ENCODE peak calls at places on chromosomes 1 and 21, in eight cellular contexts. B is heart left ventricle, C is K562, P is uterus, X is brain microvascular endothelial cell, L is neural progenitor cell, Z is HepG2, E is lower lobe of right lung. M is an unnamed sample.

GRCh38 chr1:79692519-79692918 is 686.0 kb upstream of the ADGRL4 start:
- DNase-seq in C (no peak), B (no peak), E (no peak), Z (no peak), X (no peak), L (no peak), P (no peak), M (no peak)

GRCh38 chr1:66220477-66220876 is 313.5 kb upstream of the SGIP1 start:
- DNase-seq in C (no peak), P (no peak), X (no peak), L (no peak), Z (no peak), E (no peak), B (no peak), M (no peak)

GRCh38 chr1:42774928-42775549 is 8.0 kb downstream of the C1orf50 start:
- DNase-seq in Z (no peak), E (no peak), C (no peak), X (no peak), L (no peak), B (no peak), P (no peak), M (no peak)

GRCh38 chr1:204151562-204152309 is at the start of gene ETNK2:
- DNase-seq in L (peak), E (peak), B (peak), P (peak), X (no peak), Z (no peak), C (peak), M (peak)

GRCh38 chr1:106798991-106799390 is 257.5 kb upstream of the PRMT6 start:
- DNase-seq in X (peak), P (no peak), E (no peak), C (no peak), Z (no peak), L (no peak), B (no peak), M (no peak)

GRCh38 chr21:16514316-16514715 is 784.5 kb downstream of the USP25 start:
- DNase-seq in Z (no peak), E (no peak), L (no peak), C (no peak), P (no peak), X (no peak), B (no peak), M (no peak)

GRCh38 chr1:75672528-75673393 is 51.7 kb upstream of the ACADM start:
- DNase-seq in B (no peak), E (no peak), X (peak), Z (peak), C (peak), P (no peak), L (peak), M (peak)

GRCh38 chr1:205261946-205262668 is 34.4 kb downstream of the TMCC2 start:
- DNase-seq in P (no peak), C (no peak), Z (no peak), B (no peak), L (no peak), X (peak), E (no peak), M (peak)

GRCh38 chr1:159707473-159707872 is 6.9 kb downstream of the CRP start:
- DNase-seq in E (no peak), P (no peak), Z (no peak), B (no peak), X (no peak), L (no peak), C (no peak), M (no peak)

GRCh38 chr1:180849031-180849775 is 63.5 kb upstream of the KIAA1614 start:
- DNase-seq in P (no peak), L (no peak), Z (no peak), E (no peak), C (no peak), X (no peak), B (no peak), M (no peak)

GRCh38 chr1:56194911-56195310 is 384.5 kb downstream of the PLPP3 start:
- DNase-seq in B (no peak), E (no peak), L (no peak), X (no peak), C (no peak), Z (no peak), P (no peak), M (peak)

GRCh38 chr1:11473635-11474034 is 5.3 kb upstream of the DISP3 start:
- DNase-seq in X (no peak), B (no peak), E (no peak), C (peak), P (no peak), Z (peak), L (peak), M (peak)

GRCh38 chr1:177170756-177171535 is at the start of gene BRINP2:
- DNase-seq in E (no peak), C (no peak), B (peak), X (no peak), L (peak), Z (no peak), P (peak), M (peak)

GRCh38 chr1:23475134-23475628 is 8.8 kb downstream of the ASAP3 start:
- DNase-seq in B (peak), X (peak), L (no peak), E (no peak), Z (no peak), C (no peak), P (no peak), M (no peak)

GRCh38 chr1:209510063-209510462 is 73.5 kb upstream of the CAMK1G start:
- DNase-seq in B (no peak), L (no peak), E (no peak), C (no peak), Z (no peak), P (no peak), X (no peak), M (no peak)

GRCh38 chr1:95467036-95467435 is 233.0 kb downstream of the RWDD3 start:
- DNase-seq in C (no peak), Z (no peak), X (no peak), E (no peak), B (no peak), L (no peak), P (no peak), M (no peak)

GRCh38 chr1:209486861-209487260 is 96.7 kb upstream of the CAMK1G start:
- DNase-seq in C (no peak), E (no peak), Z (no peak), L (no peak), B (no peak), P (no peak), X (peak), M (no peak)

GRCh38 chr1:166988976-166989515 is at the start of gene MAEL:
- DNase-seq in E (no peak), B (no peak), Z (no peak), X (no peak), P (no peak), C (no peak), L (no peak), M (no peak)

GRCh38 chr1:45730075-45730779 is 20.2 kb downstream of the IPP start:
- DNase-seq in E (peak), L (no peak), X (no peak), B (no peak), Z (no peak), C (no peak), P (no peak), M (peak)

GRCh38 chr1:6002714-6003501 is 10.7 kb upstream of the NPHP4 start:
- DNase-seq in B (peak), C (no peak), P (no peak), X (no peak), E (peak), Z (peak), L (no peak), M (no peak)

GRCh38 chr21:31612889-31613785 is 46.4 kb upstream of the SOD1 start:
- DNase-seq in E (peak), X (peak), C (no peak), B (no peak), P (no peak), Z (no peak), L (peak), M (peak)

GRCh38 chr1:238484121-238484520 is 593.4 kb upstream of the ZP4 start:
- DNase-seq in B (no peak), L (no peak), C (no peak), P (no peak), X (no peak), E (no peak), Z (no peak), M (no peak)

GRCh38 chr1:17922833-17923232 is 167.7 kb downstream of the ACTL8 start:
- DNase-seq in L (peak), P (no peak), B (peak), Z (peak), X (peak), E (no peak), C (peak), M (peak)

GRCh38 chr1:226882631-226883409 is 12.4 kb downstream of the PSEN2 start:
- DNase-seq in E (no peak), C (no peak), P (no peak), B (no peak), L (no peak), Z (no peak), X (peak), M (peak)

GRCh38 chr1:94191216-94191615 is 46.2 kb downstream of the ARHGAP29 start:
- DNase-seq in P (no peak), X (no peak), Z (no peak), E (no peak), L (no peak), B (no peak), C (no peak), M (no peak)

GRCh38 chr21:28339403-28339802 is 653.3 kb downstream of the LTN1 start:
- DNase-seq in X (no peak), P (no peak), Z (no peak), E (no peak), B (no peak), L (no peak), C (no peak), M (no peak)

GRCh38 chr1:17119076-17119743 is at the start of gene PADI2:
- DNase-seq in Z (no peak), E (peak), C (peak), L (peak), P (peak), X (peak), B (peak), M (peak)

GRCh38 chr1:210598135-210598652 is 269.5 kb downstream of the HHAT start:
- DNase-seq in P (peak), C (no peak), E (peak), Z (peak), B (peak), X (peak), L (no peak), M (no peak)

GRCh38 chr1:230868736-230869385 is 540 bp upstream of the C1orf198 start:
- DNase-seq in P (peak), Z (peak), X (no peak), E (peak), B (peak), C (no peak), L (peak), M (peak)

GRCh38 chr1:110060034-110060661 is 10.3 kb downstream of the ALX3 start:
- DNase-seq in C (peak), L (peak), Z (peak), B (no peak), E (peak), P (no peak), X (no peak), M (peak)

GRCh38 chr21:43938751-43939442 is 73.2 kb upstream of the TRAPPC10 start:
- DNase-seq in L (peak), C (peak), E (peak), B (peak), P (peak), Z (peak), X (peak), M (peak)

GRCh38 chr21:43937051-43937832 is 72.2 kb downstream of the AGPAT3 start:
- DNase-seq in P (no peak), E (no peak), B (no peak), C (peak), L (no peak), X (no peak), Z (peak), M (no peak)

GRCh38 chr21:43939443-43940328 is 72.4 kb upstream of the TRAPPC10 start:
- DNase-seq in B (no peak), L (no peak), X (no peak), P (no peak), E (no peak), C (no peak), Z (no peak), M (no peak)

GRCh38 chr21:43936186-43936967 is 71.4 kb downstream of the AGPAT3 start:
- DNase-seq in E (no peak), Z (no peak), P (no peak), X (no peak), C (no peak), B (no peak), L (no peak), M (no peak)

DNA sequence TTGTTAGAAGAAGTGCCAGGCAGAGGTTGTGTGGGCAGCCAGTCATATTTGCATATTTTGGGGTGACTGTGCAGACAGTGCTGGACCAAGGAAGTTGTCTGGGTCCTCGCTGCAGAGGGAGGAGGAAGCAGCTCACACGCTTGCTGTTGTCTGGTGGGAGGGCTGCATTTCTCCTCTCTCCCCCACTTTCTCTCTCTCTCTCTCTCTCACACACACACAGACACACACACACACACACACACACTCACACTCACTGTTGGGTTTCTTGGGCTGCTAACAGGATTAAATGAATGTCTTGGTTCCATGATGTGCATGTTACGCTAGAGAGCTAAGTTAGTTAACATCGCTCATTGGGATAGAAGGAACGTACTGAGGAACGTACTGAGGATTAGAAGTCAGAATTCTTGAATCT is 72.9 kb downstream of the AGPAT3 start:
- DNase-seq in E (no peak), Z (no peak), C (no peak), P (no peak), L (no peak), X (no peak), B (no peak), M (no peak)
- H3K4me3 ChIP-seq in E (no peak), Z (no peak), C (no peak), P (no peak), L (no peak), X (no peak), B (no peak), M (no peak)

GRCh38 chr21:39472786-39473185 is 21.0 kb downstream of the SH3BGR start:
- DNase-seq in X (no peak), C (no peak), P (no peak), L (no peak), Z (no peak), E (no peak), B (no peak), M (no peak)
- H3K27ac ChIP-seq in X (no peak), C (no peak), P (no peak), L (no peak), Z (no peak), E (no peak), B (no peak), M (peak)

DNA sequence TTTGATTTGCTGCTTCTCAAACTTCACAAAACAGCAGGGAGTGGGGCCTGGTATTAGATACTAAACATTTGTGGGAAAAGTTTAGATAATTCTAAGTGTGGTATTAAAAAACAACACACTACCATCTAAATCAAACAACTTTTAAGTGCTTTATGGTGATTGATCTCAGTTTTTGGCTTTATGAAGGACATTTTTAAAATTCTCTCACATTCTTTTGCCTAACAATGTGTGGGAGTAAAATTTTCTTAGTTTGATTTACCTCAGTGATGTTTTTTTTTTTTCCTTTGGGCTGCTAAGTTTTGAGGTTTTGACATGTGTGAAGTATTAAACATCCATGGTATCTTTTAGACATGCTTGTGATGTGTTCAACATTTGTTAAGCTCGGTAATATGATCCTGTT is 116.2 kb downstream of the DISP1 start:
- DNase-seq in E (no peak), C (no peak), X (no peak), L (no peak), B (no peak), Z (no peak), P (no peak), M (peak)
- H3K4me3 ChIP-seq in E (peak), C (no peak), X (no peak), L (no peak), B (no peak), Z (no peak), P (no peak), M (no peak)

DNA sequence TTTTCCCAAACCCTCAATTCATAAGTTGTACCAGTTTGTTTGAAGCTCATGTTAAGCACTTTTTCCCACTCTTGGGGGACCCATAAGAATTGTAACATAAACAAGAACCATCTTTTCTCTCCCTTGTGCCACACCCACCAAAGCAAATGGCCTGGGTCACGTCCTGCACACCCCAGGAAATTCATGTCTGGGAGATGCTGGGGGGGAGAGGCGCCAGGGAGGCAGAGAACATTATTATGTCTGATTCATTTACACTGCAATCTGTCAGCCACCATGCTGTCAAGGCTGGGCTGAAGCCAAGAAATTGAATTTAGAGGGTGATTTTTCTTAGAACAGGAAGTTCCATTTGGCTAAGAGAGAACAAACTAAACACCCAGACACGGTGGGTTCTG is 37.2 kb upstream of the IPO9 start:
- DNase-seq in L (no peak), X (peak), E (no peak), P (peak), B (peak), C (no peak), Z (no peak), M (peak)
- H3K27ac ChIP-seq in L (peak), X (peak), E (peak), P (peak), B (peak), C (no peak), Z (no peak), M (peak)

DNA sequence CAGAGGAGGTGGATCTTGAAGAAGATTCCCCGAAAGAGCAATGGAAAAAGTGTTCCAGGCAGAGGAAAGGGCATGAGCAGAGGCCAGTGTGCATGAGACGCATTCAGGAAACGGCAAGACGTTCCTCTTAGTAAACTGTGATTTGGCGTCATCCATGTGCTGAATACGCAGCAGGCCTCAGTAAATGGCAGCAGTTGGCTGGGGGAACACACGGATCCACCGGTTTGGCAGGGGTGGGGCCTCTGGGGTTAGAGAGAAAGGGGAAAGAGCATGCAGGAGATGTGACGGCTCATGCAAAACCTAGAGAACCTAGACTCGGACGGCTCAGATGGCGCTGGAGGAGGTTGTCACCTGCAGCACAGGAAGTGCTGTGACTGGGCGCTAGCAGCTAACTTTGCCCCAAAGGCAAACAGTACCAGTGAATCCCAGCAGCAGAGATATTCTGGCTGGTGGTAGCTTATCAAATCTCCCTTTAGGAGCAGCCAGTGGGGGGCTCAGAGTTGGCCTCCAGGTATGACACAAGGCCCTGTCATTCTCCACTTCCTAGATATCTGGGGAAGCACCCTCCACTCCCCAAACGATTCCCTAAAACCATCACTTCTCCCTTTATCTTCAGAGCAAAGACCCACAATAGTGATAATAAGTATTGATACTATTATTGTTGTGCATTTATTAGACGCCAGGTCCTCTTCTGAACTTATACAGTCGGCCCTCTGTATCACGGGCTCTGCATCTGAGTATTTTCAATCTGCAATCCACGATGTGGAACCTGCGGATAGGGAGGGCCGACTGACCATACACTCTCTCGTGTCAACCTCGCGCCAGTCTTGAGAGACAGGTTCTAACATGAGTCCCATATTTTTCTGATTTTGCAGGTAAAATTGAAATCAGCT is 7.6 kb downstream of the LAPTM5 start:
- DNase-seq in C (no peak), P (no peak), E (no peak), Z (no peak), X (no peak), L (no peak), B (no peak), M (no peak)
- H3K4me3 ChIP-seq in C (no peak), P (no peak), E (no peak), Z (no peak), X (no peak), L (no peak), B (no peak), M (no peak)

GRCh38 chr1:164311376-164311775 is 247.6 kb upstream of the PBX1 start:
- DNase-seq in B (no peak), E (no peak), X (no peak), Z (no peak), C (no peak), P (no peak), L (no peak), M (no peak)
- H3K27ac ChIP-seq in B (no peak), E (no peak), X (no peak), Z (no peak), C (no peak), P (no peak), L (no peak), M (no peak)

DNA sequence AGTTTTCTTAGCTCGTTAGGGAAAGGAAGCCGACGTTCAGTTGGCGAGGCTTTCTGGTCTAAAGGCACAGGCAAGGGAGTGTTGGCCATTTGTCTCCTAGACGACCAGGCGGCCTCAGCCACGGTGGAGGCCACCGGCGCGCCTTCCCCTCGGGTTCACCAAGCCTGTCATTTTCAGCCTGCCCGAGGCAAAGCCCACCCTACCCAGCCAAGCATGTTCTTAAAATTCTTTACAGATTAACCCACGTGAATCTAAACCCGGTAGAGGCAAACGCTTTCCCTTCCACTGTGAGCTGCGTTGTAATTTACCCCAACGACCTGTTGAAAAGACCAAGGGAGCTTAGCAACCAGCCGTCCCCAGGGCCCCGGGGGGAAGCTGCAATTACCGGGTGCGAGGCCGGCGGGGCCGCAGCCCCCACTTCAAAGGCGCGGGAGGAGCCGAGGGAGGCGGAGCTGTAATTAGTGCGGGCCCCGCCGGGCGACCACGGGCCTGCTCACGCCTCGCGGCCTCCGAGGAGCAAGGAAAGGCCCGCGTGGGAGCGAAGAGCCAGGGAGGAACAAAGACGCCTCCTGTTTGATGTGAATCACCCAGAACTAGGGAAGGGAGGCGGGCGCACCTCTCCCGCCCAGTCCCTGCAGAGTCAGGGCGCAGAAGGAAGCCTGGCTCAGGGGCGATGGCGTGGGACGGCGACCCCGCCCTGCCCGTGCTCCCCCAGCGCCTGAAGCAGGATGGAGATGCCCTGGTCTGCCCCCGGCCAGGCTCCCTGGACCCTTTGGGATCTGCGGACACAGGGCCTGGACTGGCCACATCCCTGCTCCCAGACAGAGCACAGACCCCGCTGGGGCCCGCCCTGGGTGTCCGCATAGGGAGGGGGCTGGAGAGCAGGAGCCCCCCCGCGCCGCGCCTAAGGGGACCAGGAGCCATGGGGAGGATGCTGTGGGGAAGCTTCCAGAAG is 12.1 kb upstream of the TSPEAR start:
- DNase-seq in Z (no peak), X (no peak), E (no peak), C (no peak), B (no peak), L (peak), P (no peak), M (no peak)
- H3K4me3 ChIP-seq in Z (no peak), X (no peak), E (no peak), C (no peak), B (no peak), L (no peak), P (no peak), M (no peak)